ENCODE peak calls at places on chromosomes 1 and 21, in seven cellular contexts. R is uterus; Z is NCI-H69; I is stimulated activated naive CD8-positive, alpha-beta T cell treated with anti-CD3 and anti-CD28 coated beads, Interleukin-15, Interleukin-2, amounts not matched to agents 100 U/mL and 50 U/mL, for 24 hours; K is stimulated activated CD8-positive, alpha-beta memory T cell treated with anti-CD3 and anti-CD28 coated beads, Interleukin-12 subunit alpha, Interleukin-12 subunit beta, amount 100 ng/mL, for 4 hours; C is AG09319; H is NCI-H1048. N is an unnamed sample.

GRCh38 chr1:9371391-9371935 is 78.8 kb downstream of the SPSB1 start:
- DNase-seq in R (peak), Z (no peak), I (no peak), K (no peak), C (peak), H (no peak), N (peak)

GRCh38 chr1:51671527-51672325 is 54.8 kb downstream of the OSBPL9 start:
- DNase-seq in R (no peak), Z (peak), I (no peak), K (no peak), C (no peak), H (no peak), N (no peak)

GRCh38 chr1:74245168-74245753 is 10.1 kb downstream of the TNNI3K start:
- DNase-seq in R (no peak), Z (peak), I (no peak), K (no peak), C (no peak), H (no peak), N (no peak)

GRCh38 chr1:207825719-207826556 is 74.1 kb downstream of the CD46 start:
- DNase-seq in R (peak), Z (no peak), I (peak), K (peak), C (peak), H (no peak), N (no peak)

GRCh38 chr1:44801491-44802305 is 1.5 kb downstream of the PLK3 start:
- DNase-seq in R (no peak), Z (no peak), I (peak), K (no peak), C (no peak), H (no peak), N (peak)

GRCh38 chr21:34621434-34622000 is 6.6 kb upstream of the RCAN1 start:
- DNase-seq in R (no peak), Z (no peak), I (no peak), K (no peak), C (no peak), H (no peak), N (no peak)

GRCh38 chr1:202807367-202807925 is 775 bp downstream of the KDM5B start:
- DNase-seq in R (peak), Z (peak), I (peak), K (peak), C (no peak), H (no peak), N (peak)

GRCh38 chr1:39360726-39361125 is 130.7 kb upstream of the BMP8A start:
- DNase-seq in R (no peak), Z (no peak), I (no peak), K (no peak), C (no peak), H (no peak), N (no peak)

GRCh38 chr1:3320246-3321152 is 134.0 kb upstream of the ARHGEF16 start:
- DNase-seq in R (no peak), Z (no peak), I (no peak), K (no peak), C (no peak), H (no peak), N (no peak)

GRCh38 chr1:9850442-9851162 is 26.8 kb upstream of the CLSTN1 start:
- DNase-seq in R (no peak), Z (peak), I (no peak), K (no peak), C (no peak), H (no peak), N (peak)

GRCh38 chr1:55893155-55893554 is 678.0 kb upstream of the USP24 start:
- DNase-seq in R (no peak), Z (peak), I (no peak), K (no peak), C (no peak), H (no peak), N (peak)

GRCh38 chr1:25906644-25907300 is 553 bp upstream of the STMN1 start:
- DNase-seq in R (no peak), Z (peak), I (peak), K (no peak), C (no peak), H (no peak), N (peak)

N was measured in NCI-H82.